ENCODE peak calls at places on chromosomes 2 and 18, in four cellular contexts. J is HAP-1, B is kidney epithelial cell, H is uterus. N is an unnamed sample.
A peak's percentile ranks its signal among the peaks of the same experiment; 100 is the strongest.

GRCh38 chr18:8548186-8548585 is 61.1 kb upstream of the RAB12 start:
- DNase-seq in J (no peak), B (peak; percentile 56), H (no peak), N (peak; percentile 25)

GRCh38 chr2:69936913-69937312 is 22.0 kb downstream of the MXD1 start:
- DNase-seq in J (no peak), B (no peak), H (no peak), N (no peak)

GRCh38 chr2:237603718-237604362 is 13.3 kb upstream of the RAB17 start:
- DNase-seq in J (no peak), B (no peak), H (no peak), N (peak; percentile 93)

GRCh38 chr2:69594341-69594740 is 49.2 kb downstream of the AAK1 start:
- DNase-seq in J (no peak), B (no peak), H (no peak), N (peak; percentile 52)

GRCh38 chr2:135951071-135951583 is 34.3 kb downstream of the DARS1 start:
- DNase-seq in J (no peak), B (no peak), H (no peak), N (no peak)

GRCh38 chr2:47429795-47430194 is 26.8 kb downstream of the MSH2 start:
- DNase-seq in J (no peak), B (no peak), H (no peak), N (peak; percentile 71)

GRCh38 chr2:2840101-2840531 is 509.0 kb upstream of the MYT1L start:
- DNase-seq in J (no peak), B (no peak), H (peak; percentile 8), N (no peak)

GRCh38 chr2:6642011-6642410 is 223.7 kb downstream of the CMPK2 start:
- DNase-seq in J (no peak), B (no peak), H (no peak), N (no peak)

GRCh38 chr2:142415461-142415860 is 284.6 kb upstream of the LRP1B start:
- DNase-seq in J (no peak), B (no peak), H (no peak), N (no peak)

GRCh38 chr2:73284296-73285161 is at the start of gene FBXO41:
- DNase-seq in J (peak; percentile 83), B (no peak), H (peak; percentile 38), N (no peak)

GRCh38 chr2:40251146-40251545 is 200.7 kb downstream of the SLC8A1 start:
- DNase-seq in J (peak; percentile 19), B (peak; percentile 12), H (no peak), N (peak; percentile 18)

GRCh38 chr2:172513935-172514586 is 41.8 kb upstream of the PDK1 start:
- DNase-seq in J (no peak), B (no peak), H (no peak), N (peak; percentile 5)

GRCh38 chr2:23029111-23029510 is 355.9 kb upstream of the KLHL29 start:
- DNase-seq in J (no peak), B (no peak), H (no peak), N (no peak)

GRCh38 chr2:25062461-25062860 is 20.6 kb downstream of the EFR3B start:
- DNase-seq in J (no peak), B (no peak), H (no peak), N (no peak)

GRCh38 chr2:222656544-222657446 is 903 bp upstream of the FARSB start:
- DNase-seq in J (peak; percentile 11), B (no peak), H (no peak), N (no peak)

GRCh38 chr2:121776361-121776760 is 20.9 kb downstream of the TSN start:
- DNase-seq in J (no peak), B (no peak), H (no peak), N (no peak)

GRCh38 chr2:66426250-66427064 is 8.5 kb upstream of the MEIS1 start:
- DNase-seq in J (no peak), B (no peak), H (peak; percentile 18), N (no peak)

GRCh38 chr2:61361068-61361467 is 109.8 kb downstream of the USP34 start:
- DNase-seq in J (no peak), B (no peak), H (no peak), N (no peak)

GRCh38 chr2:239081622-239082021 is 233.7 kb downstream of the TWIST2 start:
- DNase-seq in J (no peak), B (no peak), H (no peak), N (no peak)

GRCh38 chr2:72579595-72580180 is 246.1 kb downstream of the EXOC6B start:
- DNase-seq in J (no peak), B (peak; percentile 12), H (no peak), N (peak; percentile 76)

GRCh38 chr18:12995952-12996477 is 4.9 kb downstream of the CEP192 start:
- DNase-seq in J (no peak), B (no peak), H (no peak), N (no peak)

GRCh38 chr18:49884959-49885358 is 71.6 kb upstream of the ACAA2 start:
- DNase-seq in J (no peak), B (no peak), H (no peak), N (no peak)

GRCh38 chr2:9471212-9471611 is 3.1 kb upstream of the IAH1 start:
- DNase-seq in J (no peak), B (no peak), H (no peak), N (no peak)

GRCh38 chr2:9477914-9478313 is 3.6 kb downstream of the IAH1 start:
- DNase-seq in J (no peak), B (no peak), H (no peak), N (no peak)

GRCh38 chr2:9474361-9475117 is at the start of gene IAH1:
- DNase-seq in J (peak; percentile 55), B (no peak), H (peak; percentile 64), N (peak; percentile 40)

GRCh38 chr2:9473985-9474360 is 378 bp upstream of the IAH1 start:
- DNase-seq in J (no peak), B (no peak), H (peak; percentile 57), N (peak; percentile 29)

DNA sequence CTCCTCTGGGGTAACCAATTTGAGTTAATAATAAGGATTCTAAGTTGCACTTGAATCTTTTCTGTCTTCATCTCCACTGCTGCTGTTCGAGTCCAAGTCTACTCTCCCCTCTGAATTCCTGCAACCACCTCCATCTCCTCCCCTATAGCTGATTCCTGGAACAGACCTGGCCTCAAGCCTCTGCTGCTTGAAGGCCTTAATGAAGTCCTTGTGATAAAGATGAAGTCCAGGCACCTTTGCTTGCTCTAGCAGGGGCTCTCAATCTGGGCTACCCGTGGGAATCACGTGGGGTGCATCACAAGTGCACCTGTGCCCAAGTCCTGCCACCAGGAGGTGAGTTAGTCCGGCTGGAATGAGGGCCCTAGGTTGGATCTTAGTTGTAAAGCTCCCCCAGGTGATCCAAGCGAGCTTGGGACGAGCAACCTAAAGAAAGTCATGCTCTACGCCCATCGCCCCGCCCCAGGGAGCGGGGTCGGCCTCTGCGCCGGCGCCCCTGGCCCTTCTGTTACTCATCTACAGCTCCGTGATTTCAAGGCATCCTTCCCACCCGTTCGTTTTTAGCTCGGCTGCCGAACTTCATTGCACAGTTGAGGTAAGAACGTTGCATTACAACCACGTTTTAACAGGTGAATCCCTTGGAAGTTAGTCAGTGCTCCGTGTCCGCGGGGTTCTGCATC is 905 bp upstream of the IAH1 start:
- DNase-seq in J (no peak), B (no peak), H (no peak), N (no peak)
- H3K4me3 ChIP-seq in J (no peak overlapping the region), B (peak overlapping the region; percentile 66), H (peak overlapping the region; percentile 83), N (peak overlapping the region; percentile 67)

DNA sequence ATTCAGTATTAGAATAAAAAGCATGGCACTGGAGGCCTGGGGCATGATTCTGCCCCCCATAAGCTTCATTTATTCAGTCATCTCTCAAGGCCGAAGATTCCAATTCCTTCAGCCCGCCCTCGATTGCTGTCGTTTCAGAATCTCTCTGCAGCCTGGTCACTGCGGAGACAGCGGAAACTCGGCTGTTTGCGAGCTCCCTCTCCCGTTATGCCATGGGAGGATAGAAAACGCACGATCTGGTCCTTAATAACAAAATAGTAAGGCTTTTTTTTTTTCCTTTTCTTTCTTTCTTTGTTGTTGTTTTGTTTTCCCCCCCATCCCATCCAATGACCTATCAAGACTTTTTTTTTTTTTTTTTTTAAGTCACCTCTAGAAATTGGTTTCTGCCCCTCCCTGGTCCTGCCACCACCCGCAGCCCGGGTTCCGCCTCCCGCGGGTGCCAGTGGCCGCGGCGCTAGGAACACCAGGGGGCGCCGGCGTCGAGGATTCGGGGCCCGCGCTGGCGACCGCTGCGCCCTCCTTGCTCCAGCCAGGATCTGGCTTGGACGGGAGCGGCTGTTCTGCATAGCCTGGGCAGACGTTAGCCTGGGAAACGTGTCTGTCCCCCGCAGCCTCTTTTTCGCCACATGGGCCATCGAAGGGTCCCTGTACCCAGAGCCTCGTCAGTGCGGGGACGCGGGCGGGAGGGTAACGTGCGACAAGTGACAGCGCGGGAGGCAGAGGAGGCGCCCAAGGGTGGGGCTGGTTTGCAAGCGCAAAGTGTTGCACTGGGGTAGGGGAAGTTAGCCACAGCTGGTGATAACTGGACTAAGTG is 10.0 kb downstream of the CPLX4 start:
- DNase-seq in J (peak; percentile 84), B (no peak), H (peak; percentile 73), N (peak; percentile 62)
- H3K4me3 ChIP-seq in J (peak overlapping the region; percentile 33), B (no peak overlapping the region), H (no peak overlapping the region), N (peak overlapping the region; percentile 40)

DNA sequence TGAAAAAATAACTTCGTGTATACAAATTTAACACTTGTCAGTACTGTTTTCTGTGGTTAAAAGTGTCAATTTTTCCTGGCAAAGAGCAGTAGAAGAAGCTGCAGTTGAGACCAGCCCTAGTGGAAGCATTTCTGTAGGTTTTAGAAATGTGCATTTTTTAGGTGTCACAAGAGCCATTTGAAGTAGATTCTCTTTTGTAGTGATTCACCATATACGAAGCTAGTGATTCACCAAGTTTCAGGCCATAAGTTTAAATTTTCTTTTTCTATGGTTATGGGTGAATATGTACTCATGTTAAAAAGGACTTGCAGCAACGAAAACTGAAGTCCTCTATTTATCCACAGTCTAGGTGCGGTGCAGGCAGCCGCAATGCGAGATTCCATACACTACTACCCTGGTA is 4.2 kb downstream of the NABP1 start:
- DNase-seq in J (no peak), B (no peak), H (no peak), N (no peak)
- H3K4me3 ChIP-seq in J (no peak overlapping the region), B (no peak overlapping the region), H (no peak overlapping the region), N (peak overlapping the region; percentile 66)

GRCh38 chr2:95348609-95349567 is 51.7 kb downstream of the KCNIP3 start:
- DNase-seq in J (no peak), B (no peak), H (peak; percentile 41), N (peak; percentile 33)

GRCh38 chr2:95346738-95347671 is 49.9 kb downstream of the KCNIP3 start:
- DNase-seq in J (peak; percentile 29), B (no peak), H (peak; percentile 41), N (peak; percentile 18)

GRCh38 chr2:95346236-95346737 is 49.1 kb downstream of the KCNIP3 start:
- DNase-seq in J (peak; percentile 65), B (no peak), H (peak; percentile 84), N (peak; percentile 66)

GRCh38 chr2:95349568-95350319 is 52.6 kb downstream of the KCNIP3 start:
- DNase-seq in J (no peak), B (no peak), H (no peak), N (no peak)

DNA sequence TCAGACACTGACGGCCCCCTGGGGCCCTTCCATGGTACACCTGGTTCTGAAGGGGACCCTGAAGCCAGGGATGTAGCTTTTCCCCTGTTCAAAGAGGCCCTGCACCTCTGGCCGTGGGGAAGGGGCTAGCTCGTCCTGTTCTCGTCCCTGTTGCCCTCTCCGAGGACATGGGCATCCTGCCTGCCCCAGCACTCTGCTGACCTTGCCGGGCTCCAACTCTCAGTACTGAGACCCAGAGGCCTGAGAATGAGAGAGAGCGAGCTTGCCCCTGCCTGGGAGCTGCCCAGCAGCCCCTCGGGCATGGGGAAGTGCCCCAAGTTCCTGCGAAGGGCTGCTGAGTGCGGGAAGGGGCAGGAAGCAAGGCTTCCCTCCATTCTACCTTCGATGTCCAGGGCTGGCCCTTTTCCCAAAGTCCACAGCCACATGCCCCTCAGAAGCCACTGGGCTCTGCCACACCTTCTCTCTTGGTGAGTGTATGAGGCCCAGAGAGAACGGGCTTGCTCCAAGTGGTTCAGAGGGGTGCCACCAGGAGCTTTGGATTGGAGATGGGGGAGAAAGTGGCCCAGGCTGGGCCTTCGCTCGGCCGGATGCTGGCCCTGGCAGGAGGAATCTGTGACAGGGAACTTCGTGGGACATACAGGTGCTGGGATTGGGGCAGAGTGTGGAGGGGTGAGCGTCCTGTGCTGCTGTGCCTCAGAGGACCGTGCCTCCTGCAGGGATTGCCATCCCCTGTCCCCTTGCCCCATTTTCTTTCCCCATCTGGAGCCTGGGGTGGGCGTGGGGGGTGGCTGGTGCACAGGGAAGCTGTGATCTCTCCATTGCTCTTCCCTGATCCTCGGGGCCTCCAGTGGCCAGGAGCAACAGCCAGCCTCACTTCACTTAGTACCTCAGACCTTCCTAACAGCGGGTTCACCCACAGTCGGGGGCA is 50.8 kb downstream of the KCNIP3 start:
- DNase-seq in J (no peak), B (no peak), H (no peak), N (no peak)
- H3K4me3 ChIP-seq in J (no peak overlapping the region), B (peak overlapping the region; percentile 44), H (no peak overlapping the region), N (no peak overlapping the region)